ENCODE peak calls at places on chromosome 11, in ten cellular contexts. O, V, I, N, R, Q, A, K, G and T are unnamed samples.

GRCh38 chr11:111737877-111738205 is 28.3 kb downstream of the PPP2R1B start:
- DNase-seq in O (no peak), V (no peak), I (peak; percentile 58), N (no peak), R (no peak), Q (no peak), A (no peak), K (no peak), G (no peak), T (no peak)

GRCh38 chr11:79237676-79238075 is 203.2 kb downstream of the TENM4 start:
- DNase-seq in O (no peak), V (no peak), I (peak; percentile 80), N (no peak), R (no peak), Q (no peak), A (no peak), K (no peak), G (no peak), T (no peak)

GRCh38 chr11:115672412-115672811 is 168.2 kb upstream of the CADM1 start:
- DNase-seq in O (no peak), V (no peak), I (no peak), N (no peak), R (no peak), Q (no peak), A (no peak), K (no peak), G (no peak), T (no peak)

GRCh38 chr11:101907826-101908225 is 7.0 kb upstream of the CEP126 start:
- DNase-seq in O (no peak), V (no peak), I (no peak), N (no peak), R (no peak), Q (no peak), A (no peak), K (no peak), G (no peak), T (no peak)

GRCh38 chr11:19603771-19604170 is 108.9 kb upstream of the NAV2 start:
- DNase-seq in O (no peak), V (no peak), I (no peak), N (no peak), R (no peak), Q (no peak), A (no peak), K (no peak), G (no peak), T (no peak)

GRCh38 chr11:75174781-75175370 is 24.0 kb downstream of the SLCO2B1 start:
- DNase-seq in O (no peak), V (peak; percentile 58), I (peak; percentile 48), N (no peak), R (no peak), Q (no peak), A (no peak), K (peak; percentile 70), G (peak; percentile 30), T (no peak)

GRCh38 chr11:119125849-119126248 is 4.5 kb downstream of the HINFP start:
- DNase-seq in O (no peak), V (no peak), I (no peak), N (no peak), R (no peak), Q (no peak), A (no peak), K (no peak), G (no peak), T (no peak)

GRCh38 chr11:38543311-38543710 is 1945.3 kb upstream of the RAG2 start:
- DNase-seq in O (no peak), V (no peak), I (no peak), N (no peak), R (no peak), Q (no peak), A (no peak), K (no peak), G (no peak), T (no peak)

GRCh38 chr11:10305964-10306918 is 1.4 kb downstream of the ADM start:
- DNase-seq in O (no peak), V (no peak), I (peak; percentile 49), N (no peak), R (peak; percentile 64), Q (peak; percentile 34), A (peak; percentile 31), K (peak; percentile 48), G (no peak), T (no peak)

GRCh38 chr11:10303558-10304363 is 1.1 kb upstream of the ADM start:
- DNase-seq in O (peak; percentile 53), V (no peak), I (peak; percentile 85), N (no peak), R (peak; percentile 71), Q (peak; percentile 48), A (peak; percentile 55), K (peak; percentile 65), G (peak; percentile 52), T (no peak)

GRCh38 chr11:10302744-10303557 is 1.9 kb upstream of the ADM start:
- DNase-seq in O (peak; percentile 87), V (peak; percentile 88), I (peak; percentile 88), N (no peak), R (peak; percentile 95), Q (peak; percentile 93), A (no peak), K (peak; percentile 94), G (peak; percentile 88), T (peak; percentile 96)

GRCh38 chr11:10305262-10305963 is 540 bp downstream of the ADM start:
- DNase-seq in O (peak; percentile 55), V (peak; percentile 52), I (peak; percentile 84), N (no peak), R (peak; percentile 83), Q (peak; percentile 49), A (no peak), K (peak; percentile 77), G (no peak), T (peak; percentile 75)

DNA sequence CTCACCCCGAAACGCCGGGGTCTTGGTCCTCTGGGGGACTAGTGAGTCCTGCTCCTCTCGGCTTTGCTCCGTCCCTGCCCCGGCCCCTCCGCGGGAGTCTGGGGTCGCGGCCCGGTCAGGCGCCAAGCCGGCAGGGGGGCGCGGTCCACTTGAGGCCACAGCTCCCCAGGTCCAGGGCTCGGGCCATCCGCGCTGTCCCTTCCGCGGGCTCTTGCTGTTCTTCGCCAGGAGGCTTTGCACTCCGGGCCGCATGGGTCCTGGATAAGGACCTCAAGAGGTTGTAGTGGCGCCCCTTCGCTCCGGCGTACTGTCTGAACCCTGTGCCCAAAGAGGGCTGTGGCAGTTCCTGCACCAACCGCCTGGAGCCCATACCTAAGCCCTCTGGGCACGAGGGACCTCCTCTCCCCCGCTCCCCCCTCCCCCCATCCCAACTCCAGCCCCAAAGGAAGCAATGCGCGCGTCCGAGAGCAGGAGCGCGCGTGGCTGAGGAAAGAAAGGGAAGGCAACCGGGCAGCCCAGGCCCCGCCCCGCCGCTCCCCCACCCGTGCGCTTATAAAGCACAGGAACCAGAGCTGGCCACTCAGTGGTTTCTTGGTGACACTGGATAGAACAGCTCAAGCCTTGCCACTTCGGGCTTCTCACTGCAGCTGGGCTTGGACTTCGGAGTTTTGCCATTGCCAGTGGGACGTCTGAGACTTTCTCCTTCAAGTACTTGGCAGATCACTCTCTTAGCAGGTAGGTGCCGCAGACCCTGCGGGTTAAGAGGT is at the start of gene ADM:
- DNase-seq in O (peak; percentile 63), V (peak; percentile 90), I (peak; percentile 96), N (peak; percentile 96), R (peak; percentile 95), Q (peak; percentile 87), A (peak; percentile 91), K (peak; percentile 89), G (peak; percentile 84), T (peak; percentile 91)
- H3K4me1 ChIP-seq in O (peaks cover 53% of the 10 kb centered on the region), V (peaks cover 67% of the 10 kb centered on the region), I (peaks cover 27% of the 10 kb centered on the region), N (peaks cover 38% of the 10 kb centered on the region), R (peaks cover 3% of the 10 kb centered on the region), Q (peaks cover 61% of the 10 kb centered on the region), A (peaks cover 29% of the 10 kb centered on the region), K (peaks cover 75% of the 10 kb centered on the region), G (no peaks in the 10 kb centered on the region), T (peaks cover 63% of the 10 kb centered on the region)

DNA sequence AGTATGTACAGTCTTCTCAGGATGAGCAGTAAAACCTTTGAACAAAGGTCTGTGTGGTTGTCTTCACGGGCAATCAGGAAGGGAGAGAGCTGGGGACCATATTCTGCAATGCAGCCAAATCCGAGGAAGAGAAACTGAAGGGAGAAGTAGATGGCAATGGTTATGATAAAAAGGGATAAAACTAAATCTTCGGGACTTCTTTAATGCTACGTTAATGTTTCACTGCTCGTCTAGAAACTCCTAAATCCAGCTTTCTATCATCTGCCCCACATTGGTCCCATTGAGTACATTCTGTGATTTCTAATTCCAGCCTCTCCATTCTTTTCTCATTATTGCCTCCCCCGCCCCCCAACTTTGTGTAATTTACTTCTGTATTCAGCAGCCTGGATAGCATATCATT is 1.7 kb downstream of the TIMM10B start:
- DNase-seq in O (no peak), V (no peak), I (no peak), N (no peak), R (no peak), Q (no peak), A (no peak), K (no peak), G (no peak), T (no peak)
- H3K4me3 ChIP-seq in O (no peak overlapping the region), V (no peak overlapping the region), I (peak overlapping the region; percentile 96), N (no peak overlapping the region), R (no peak overlapping the region), Q (no peak overlapping the region), A (no peak overlapping the region), K (no peak overlapping the region), G (no peak overlapping the region), T (no peak overlapping the region)

GRCh38 chr11:63851354-63851753 is 12.4 kb downstream of the MARK2 start:
- DNase-seq in O (no peak), V (no peak), I (no peak), N (no peak), R (no peak), Q (no peak), A (no peak), K (no peak), G (no peak), T (no peak)

GRCh38 chr11:63854696-63855095 is 15.8 kb downstream of the MARK2 start:
- DNase-seq in O (no peak), V (no peak), I (no peak), N (no peak), R (no peak), Q (no peak), A (no peak), K (no peak), G (no peak), T (no peak)

GRCh38 chr11:63847363-63847762 is 8.5 kb downstream of the MARK2 start:
- DNase-seq in O (no peak), V (no peak), I (no peak), N (no peak), R (peak; percentile 19), Q (peak; percentile 83), A (no peak), K (no peak), G (peak; percentile 78), T (no peak)

GRCh38 chr11:63849691-63850090 is 10.8 kb downstream of the MARK2 start:
- DNase-seq in O (no peak), V (no peak), I (no peak), N (no peak), R (no peak), Q (no peak), A (no peak), K (no peak), G (no peak), T (no peak)

GRCh38 chr11:63850946-63851345 is 12.0 kb downstream of the MARK2 start:
- DNase-seq in O (no peak), V (no peak), I (no peak), N (no peak), R (peak; percentile 8), Q (no peak), A (no peak), K (no peak), G (no peak), T (no peak)
- H3K27ac ChIP-seq in O (no peak overlapping the region), V (peak overlapping the region; percentile 74), I (no peak overlapping the region), N (peak overlapping the region; percentile 2), R (no peak overlapping the region), Q (peak overlapping the region; percentile 11), A (no peak overlapping the region), K (no peak overlapping the region), G (peak overlapping the region; percentile 80), T (no peak overlapping the region)

GRCh38 chr11:61425367-61426131 is 4.2 kb downstream of the CPSF7 start:
- DNase-seq in O (no peak), V (no peak), I (no peak), N (no peak), R (no peak), Q (no peak), A (no peak), K (no peak), G (no peak), T (no peak)

GRCh38 chr11:61429691-61430582 is at the start of the genes CPSF7 and SDHAF2:
- DNase-seq in O (peak; percentile 98), V (peak; percentile 98), I (peak; percentile 99), N (peak; percentile 48), R (peak; percentile 98), Q (peak; percentile 98), A (peak; percentile 94), K (peak; percentile 98), G (peak; percentile 95), T (peak; percentile 99)

GRCh38 chr11:61429346-61429690 is 457 bp downstream of the CPSF7 start:
- DNase-seq in O (peak; percentile 82), V (peak; percentile 78), I (peak; percentile 78), N (no peak), R (no peak), Q (peak; percentile 48), A (peak; percentile 58), K (no peak), G (peak; percentile 32), T (peak; percentile 84)
- H3K4me1 ChIP-seq in O (peaks cover 55% of the 10 kb centered on the region), V (peaks cover 42% of the 10 kb centered on the region), I (peaks cover 22% of the 10 kb centered on the region), N (peaks cover 8% of the 10 kb centered on the region), R (no peaks in the 10 kb centered on the region), Q (peaks cover 30% of the 10 kb centered on the region), A (peaks cover 27% of the 10 kb centered on the region), K (peaks cover 51% of the 10 kb centered on the region), G (no peaks in the 10 kb centered on the region), T (peaks cover 32% of the 10 kb centered on the region)